ENCODE peak calls at places on chromosomes 16 and 17, in six cellular contexts. One of them, this sample, is unnamed.

GRCh38 chr16:4455081-4455480 is 19.3 kb downstream of the NMRAL1 start:
- DNase-seq in stimulated activated CD8-positive, alpha-beta memory T cell treated with anti-CD3 and anti-CD28 coated beads, Interleukin-4, amount 100 ng/mL, for 1 hour: no peak
- DNase-seq in memory B cell: no peak
- DNase-seq in astrocyte of the spinal cord: no peak
- DNase-seq in epithelial cell of esophagus: no peak
- DNase-seq in pancreas: no peak
- DNase-seq in this sample: no peak

GRCh38 chr17:17877548-17878358 is 41.0 kb upstream of the SREBF1 start:
- DNase-seq in epithelial cell of esophagus: peak; percentile 39
- DNase-seq in pancreas: peak; percentile 82
- DNase-seq in stimulated activated CD8-positive, alpha-beta memory T cell treated with anti-CD3 and anti-CD28 coated beads, Interleukin-4, amount 100 ng/mL, for 1 hour: no peak
- DNase-seq in astrocyte of the spinal cord: peak; percentile 97
- DNase-seq in memory B cell: no peak
- DNase-seq in this sample: no peak

GRCh38 chr17:15655162-15655561 is 28.9 kb downstream of the TRIM16 start:
- DNase-seq in astrocyte of the spinal cord: no peak
- DNase-seq in pancreas: no peak
- DNase-seq in memory B cell: no peak
- DNase-seq in epithelial cell of esophagus: peak; percentile 71
- DNase-seq in stimulated activated CD8-positive, alpha-beta memory T cell treated with anti-CD3 and anti-CD28 coated beads, Interleukin-4, amount 100 ng/mL, for 1 hour: no peak
- DNase-seq in this sample: no peak

GRCh38 chr17:18916816-18917496 is 35.0 kb upstream of the SLC5A10 start:
- DNase-seq in astrocyte of the spinal cord: no peak
- DNase-seq in pancreas: no peak
- DNase-seq in memory B cell: no peak
- DNase-seq in epithelial cell of esophagus: no peak
- DNase-seq in stimulated activated CD8-positive, alpha-beta memory T cell treated with anti-CD3 and anti-CD28 coated beads, Interleukin-4, amount 100 ng/mL, for 1 hour: no peak
- DNase-seq in this sample: no peak

GRCh38 chr17:78622491-78623265 is 45.5 kb upstream of the DNAH17 start:
- DNase-seq in stimulated activated CD8-positive, alpha-beta memory T cell treated with anti-CD3 and anti-CD28 coated beads, Interleukin-4, amount 100 ng/mL, for 1 hour: no peak
- DNase-seq in memory B cell: no peak
- DNase-seq in pancreas: no peak
- DNase-seq in astrocyte of the spinal cord: no peak
- DNase-seq in epithelial cell of esophagus: no peak
- DNase-seq in this sample: no peak

GRCh38 chr17:29168079-29168758 is 12.0 kb downstream of the MYO18A start:
- DNase-seq in astrocyte of the spinal cord: no peak
- DNase-seq in memory B cell: no peak
- DNase-seq in stimulated activated CD8-positive, alpha-beta memory T cell treated with anti-CD3 and anti-CD28 coated beads, Interleukin-4, amount 100 ng/mL, for 1 hour: no peak
- DNase-seq in epithelial cell of esophagus: no peak
- DNase-seq in pancreas: no peak
- DNase-seq in this sample: no peak

GRCh38 chr17:81685108-81685507 is 1.3 kb downstream of the HGS start:
- DNase-seq in pancreas: no peak
- DNase-seq in memory B cell: no peak
- DNase-seq in stimulated activated CD8-positive, alpha-beta memory T cell treated with anti-CD3 and anti-CD28 coated beads, Interleukin-4, amount 100 ng/mL, for 1 hour: no peak
- DNase-seq in astrocyte of the spinal cord: peak; percentile 54
- DNase-seq in epithelial cell of esophagus: peak; percentile 92
- DNase-seq in this sample: no peak

GRCh38 chr16:28572659-28573510 is 19.2 kb downstream of the SGF29 start:
- DNase-seq in epithelial cell of esophagus: no peak
- DNase-seq in stimulated activated CD8-positive, alpha-beta memory T cell treated with anti-CD3 and anti-CD28 coated beads, Interleukin-4, amount 100 ng/mL, for 1 hour: no peak
- DNase-seq in astrocyte of the spinal cord: no peak
- DNase-seq in pancreas: no peak
- DNase-seq in memory B cell: no peak
- DNase-seq in this sample: no peak

GRCh38 chr17:40554646-40555295 is 10.5 kb downstream of the CCR7 start:
- DNase-seq in pancreas: no peak
- DNase-seq in astrocyte of the spinal cord: no peak
- DNase-seq in epithelial cell of esophagus: no peak
- DNase-seq in stimulated activated CD8-positive, alpha-beta memory T cell treated with anti-CD3 and anti-CD28 coated beads, Interleukin-4, amount 100 ng/mL, for 1 hour: no peak
- DNase-seq in memory B cell: peak; percentile 10
- DNase-seq in this sample: no peak

GRCh38 chr16:82583415-82583814 is 43.4 kb upstream of the CDH13 start:
- DNase-seq in memory B cell: no peak
- DNase-seq in stimulated activated CD8-positive, alpha-beta memory T cell treated with anti-CD3 and anti-CD28 coated beads, Interleukin-4, amount 100 ng/mL, for 1 hour: no peak
- DNase-seq in epithelial cell of esophagus: peak; percentile 60
- DNase-seq in pancreas: no peak
- DNase-seq in astrocyte of the spinal cord: peak; percentile 3
- DNase-seq in this sample: no peak

GRCh38 chr17:83079766-83080616 is 582 bp downstream of the METRNL start:
- DNase-seq in epithelial cell of esophagus: no peak
- DNase-seq in stimulated activated CD8-positive, alpha-beta memory T cell treated with anti-CD3 and anti-CD28 coated beads, Interleukin-4, amount 100 ng/mL, for 1 hour: no peak
- DNase-seq in astrocyte of the spinal cord: no peak
- DNase-seq in pancreas: peak; percentile 61
- DNase-seq in memory B cell: peak; percentile 47
- DNase-seq in this sample: no peak

GRCh38 chr17:42672038-42672437 is 4.8 kb downstream of the PLEKHH3 start:
- DNase-seq in memory B cell: no peak
- DNase-seq in stimulated activated CD8-positive, alpha-beta memory T cell treated with anti-CD3 and anti-CD28 coated beads, Interleukin-4, amount 100 ng/mL, for 1 hour: no peak
- DNase-seq in epithelial cell of esophagus: peak; percentile 64
- DNase-seq in pancreas: peak; percentile 59
- DNase-seq in astrocyte of the spinal cord: no peak
- DNase-seq in this sample: no peak

GRCh38 chr16:1006781-1007180 is 25.2 kb downstream of the SOX8 start:
- DNase-seq in epithelial cell of esophagus: no peak
- DNase-seq in pancreas: no peak
- DNase-seq in memory B cell: no peak
- DNase-seq in stimulated activated CD8-positive, alpha-beta memory T cell treated with anti-CD3 and anti-CD28 coated beads, Interleukin-4, amount 100 ng/mL, for 1 hour: no peak
- DNase-seq in astrocyte of the spinal cord: no peak
- DNase-seq in this sample: no peak

GRCh38 chr17:60652484-60653247 is 25.0 kb upstream of the BCAS3 start:
- DNase-seq in memory B cell: no peak
- DNase-seq in pancreas: no peak
- DNase-seq in astrocyte of the spinal cord: no peak
- DNase-seq in epithelial cell of esophagus: no peak
- DNase-seq in stimulated activated CD8-positive, alpha-beta memory T cell treated with anti-CD3 and anti-CD28 coated beads, Interleukin-4, amount 100 ng/mL, for 1 hour: no peak
- DNase-seq in this sample: no peak

GRCh38 chr17:40559016-40559853 is 6.0 kb downstream of the CCR7 start:
- DNase-seq in stimulated activated CD8-positive, alpha-beta memory T cell treated with anti-CD3 and anti-CD28 coated beads, Interleukin-4, amount 100 ng/mL, for 1 hour: no peak
- DNase-seq in pancreas: no peak
- DNase-seq in memory B cell: no peak
- DNase-seq in astrocyte of the spinal cord: no peak
- DNase-seq in epithelial cell of esophagus: no peak
- DNase-seq in this sample: no peak

GRCh38 chr17:70987867-70988340 is 818.6 kb downstream of the KCNJ2 start:
- DNase-seq in epithelial cell of esophagus: no peak
- DNase-seq in stimulated activated CD8-positive, alpha-beta memory T cell treated with anti-CD3 and anti-CD28 coated beads, Interleukin-4, amount 100 ng/mL, for 1 hour: no peak
- DNase-seq in pancreas: no peak
- DNase-seq in memory B cell: no peak
- DNase-seq in astrocyte of the spinal cord: no peak
- DNase-seq in this sample: no peak

GRCh38 chr16:81451753-81452680 is 7.4 kb downstream of the CMIP start:
- DNase-seq in memory B cell: no peak
- DNase-seq in epithelial cell of esophagus: no peak
- DNase-seq in stimulated activated CD8-positive, alpha-beta memory T cell treated with anti-CD3 and anti-CD28 coated beads, Interleukin-4, amount 100 ng/mL, for 1 hour: no peak
- DNase-seq in pancreas: no peak
- DNase-seq in astrocyte of the spinal cord: no peak
- DNase-seq in this sample: no peak

GRCh38 chr16:87492241-87492635 is 586 bp downstream of the ZCCHC14 start:
- DNase-seq in stimulated activated CD8-positive, alpha-beta memory T cell treated with anti-CD3 and anti-CD28 coated beads, Interleukin-4, amount 100 ng/mL, for 1 hour: no peak
- DNase-seq in astrocyte of the spinal cord: no peak
- DNase-seq in epithelial cell of esophagus: no peak
- DNase-seq in pancreas: no peak
- DNase-seq in memory B cell: no peak
- DNase-seq in this sample: no peak

GRCh38 chr16:1054660-1055556 is 17.6 kb upstream of the SSTR5 start:
- DNase-seq in pancreas: peak; percentile 78
- DNase-seq in epithelial cell of esophagus: no peak
- DNase-seq in memory B cell: no peak
- DNase-seq in stimulated activated CD8-positive, alpha-beta memory T cell treated with anti-CD3 and anti-CD28 coated beads, Interleukin-4, amount 100 ng/mL, for 1 hour: no peak
- DNase-seq in astrocyte of the spinal cord: peak; percentile 27
- DNase-seq in this sample: no peak

GRCh38 chr17:42525221-42525620 is 10.8 kb upstream of the NAGLU start:
- DNase-seq in epithelial cell of esophagus: peak; percentile 83
- DNase-seq in pancreas: no peak
- DNase-seq in astrocyte of the spinal cord: peak; percentile 32
- DNase-seq in stimulated activated CD8-positive, alpha-beta memory T cell treated with anti-CD3 and anti-CD28 coated beads, Interleukin-4, amount 100 ng/mL, for 1 hour: no peak
- DNase-seq in memory B cell: no peak
- DNase-seq in this sample: no peak

GRCh38 chr17:57975044-57975443 is 13.0 kb downstream of the VEZF1 start:
- DNase-seq in epithelial cell of esophagus: peak; percentile 29
- DNase-seq in stimulated activated CD8-positive, alpha-beta memory T cell treated with anti-CD3 and anti-CD28 coated beads, Interleukin-4, amount 100 ng/mL, for 1 hour: no peak
- DNase-seq in pancreas: no peak
- DNase-seq in memory B cell: no peak
- DNase-seq in astrocyte of the spinal cord: peak; percentile 38
- DNase-seq in this sample: no peak

GRCh38 chr16:49416276-49416675 is 42.7 kb downstream of the C16orf78 start:
- DNase-seq in pancreas: no peak
- DNase-seq in stimulated activated CD8-positive, alpha-beta memory T cell treated with anti-CD3 and anti-CD28 coated beads, Interleukin-4, amount 100 ng/mL, for 1 hour: no peak
- DNase-seq in memory B cell: no peak
- DNase-seq in astrocyte of the spinal cord: no peak
- DNase-seq in epithelial cell of esophagus: no peak
- DNase-seq in this sample: no peak

GRCh38 chr16:81514568-81515258 is 70.1 kb downstream of the CMIP start:
- DNase-seq in pancreas: no peak
- DNase-seq in astrocyte of the spinal cord: no peak
- DNase-seq in stimulated activated CD8-positive, alpha-beta memory T cell treated with anti-CD3 and anti-CD28 coated beads, Interleukin-4, amount 100 ng/mL, for 1 hour: no peak
- DNase-seq in memory B cell: no peak
- DNase-seq in epithelial cell of esophagus: no peak
- DNase-seq in this sample: no peak

GRCh38 chr17:20935740-20936139 is 107.1 kb downstream of the USP22 start:
- DNase-seq in astrocyte of the spinal cord: peak; percentile 82
- DNase-seq in pancreas: no peak
- DNase-seq in memory B cell: no peak
- DNase-seq in epithelial cell of esophagus: peak; percentile 87
- DNase-seq in stimulated activated CD8-positive, alpha-beta memory T cell treated with anti-CD3 and anti-CD28 coated beads, Interleukin-4, amount 100 ng/mL, for 1 hour: no peak
- DNase-seq in this sample: no peak

This sample was measured in stimulated activated naive B cell treated with anti-CD40 and anti-IgM and Interleukin-4, amounts not matched to agents 10 μg/mL and 1 μg/mL and 100 μg/mL, for 72 hours.